ENCODE peak calls at places on chromosomes 6 and 20, in ten cellular contexts. One of them, this sample, is unnamed.

GRCh38 chr6:89278956-89279355 is 36.1 kb downstream of the GABRR2 start:
- DNase-seq in thyroid gland: no peak
- DNase-seq in fibroblast of lung: no peak
- DNase-seq in mesendoderm: no peak
- DNase-seq in ascending aorta: no peak
- DNase-seq in H7: no peak
- DNase-seq in HCT116: no peak
- DNase-seq in Peyer's patch: no peak
- DNase-seq in ovary: no peak
- DNase-seq in psoas muscle: no peak
- DNase-seq in this sample: no peak

GRCh38 chr20:51001697-51002265 is 21.1 kb downstream of the KCNG1 start:
- DNase-seq in ascending aorta: no peak
- DNase-seq in HCT116: no peak
- DNase-seq in psoas muscle: no peak
- DNase-seq in H7: no peak
- DNase-seq in thyroid gland: no peak
- DNase-seq in mesendoderm: no peak
- DNase-seq in ovary: no peak
- DNase-seq in Peyer's patch: no peak
- DNase-seq in fibroblast of lung: no peak
- DNase-seq in this sample: no peak

GRCh38 chr6:156269751-156270369 is 507.3 kb upstream of the ARID1B start:
- DNase-seq in Peyer's patch: no peak
- DNase-seq in H7: no peak
- DNase-seq in fibroblast of lung: no peak
- DNase-seq in psoas muscle: no peak
- DNase-seq in HCT116: no peak
- DNase-seq in ascending aorta: no peak
- DNase-seq in ovary: no peak
- DNase-seq in mesendoderm: no peak
- DNase-seq in thyroid gland: no peak
- DNase-seq in this sample: no peak

GRCh38 chr6:137964876-137965275 is 97.8 kb downstream of the TNFAIP3 start:
- DNase-seq in mesendoderm: no peak
- DNase-seq in HCT116: no peak
- DNase-seq in psoas muscle: no peak
- DNase-seq in thyroid gland: no peak
- DNase-seq in Peyer's patch: no peak
- DNase-seq in fibroblast of lung: no peak
- DNase-seq in ascending aorta: no peak
- DNase-seq in ovary: no peak
- DNase-seq in H7: no peak
- DNase-seq in this sample: no peak

GRCh38 chr20:46485431-46485830 is 27.9 kb downstream of the ZNF334 start:
- DNase-seq in fibroblast of lung: no peak
- DNase-seq in H7: peak
- DNase-seq in thyroid gland: no peak
- DNase-seq in mesendoderm: peak
- DNase-seq in ovary: no peak
- DNase-seq in ascending aorta: no peak
- DNase-seq in HCT116: no peak
- DNase-seq in Peyer's patch: no peak
- DNase-seq in psoas muscle: no peak
- DNase-seq in this sample: no peak

GRCh38 chr20:2130062-2130591 is 28.5 kb downstream of the STK35 start:
- DNase-seq in H7: no peak
- DNase-seq in HCT116: no peak
- DNase-seq in psoas muscle: no peak
- DNase-seq in ovary: no peak
- DNase-seq in mesendoderm: no peak
- DNase-seq in ascending aorta: no peak
- DNase-seq in thyroid gland: no peak
- DNase-seq in Peyer's patch: no peak
- DNase-seq in fibroblast of lung: peak
- DNase-seq in this sample: no peak

GRCh38 chr6:28683945-28684538 is 158.4 kb downstream of the GPX5 start:
- DNase-seq in HCT116: peak
- DNase-seq in H7: peak
- DNase-seq in thyroid gland: peak
- DNase-seq in psoas muscle: no peak
- DNase-seq in Peyer's patch: no peak
- DNase-seq in fibroblast of lung: peak
- DNase-seq in ascending aorta: no peak
- DNase-seq in mesendoderm: peak
- DNase-seq in ovary: no peak
- DNase-seq in this sample: no peak

GRCh38 chr20:32378461-32378860 is 20.3 kb downstream of the ASXL1 start:
- DNase-seq in HCT116: no peak
- DNase-seq in ascending aorta: no peak
- DNase-seq in thyroid gland: no peak
- DNase-seq in Peyer's patch: no peak
- DNase-seq in mesendoderm: no peak
- DNase-seq in fibroblast of lung: no peak
- DNase-seq in psoas muscle: no peak
- DNase-seq in ovary: no peak
- DNase-seq in H7: no peak
- DNase-seq in this sample: no peak

GRCh38 chr20:45138451-45139300 is 14.4 kb upstream of the WFDC12 start:
- DNase-seq in psoas muscle: peak
- DNase-seq in ovary: no peak
- DNase-seq in HCT116: peak
- DNase-seq in H7: peak
- DNase-seq in thyroid gland: peak
- DNase-seq in Peyer's patch: peak
- DNase-seq in fibroblast of lung: no peak
- DNase-seq in ascending aorta: peak
- DNase-seq in mesendoderm: peak
- DNase-seq in this sample: no peak

GRCh38 chr6:4383910-4384637 is 248.7 kb upstream of the ECI2 start:
- DNase-seq in Peyer's patch: no peak
- DNase-seq in HCT116: no peak
- DNase-seq in psoas muscle: no peak
- DNase-seq in fibroblast of lung: no peak
- DNase-seq in thyroid gland: no peak
- DNase-seq in H7: no peak
- DNase-seq in ovary: no peak
- DNase-seq in ascending aorta: no peak
- DNase-seq in mesendoderm: no peak
- DNase-seq in this sample: no peak

GRCh38 chr6:40349566-40350192 is 237.5 kb downstream of the LRFN2 start:
- DNase-seq in psoas muscle: no peak
- DNase-seq in ovary: no peak
- DNase-seq in thyroid gland: no peak
- DNase-seq in HCT116: no peak
- DNase-seq in fibroblast of lung: no peak
- DNase-seq in Peyer's patch: peak
- DNase-seq in mesendoderm: no peak
- DNase-seq in ascending aorta: peak
- DNase-seq in H7: peak
- DNase-seq in this sample: no peak

GRCh38 chr6:63883597-63883996 is 248.0 kb downstream of the PHF3 start:
- DNase-seq in fibroblast of lung: no peak
- DNase-seq in mesendoderm: no peak
- DNase-seq in thyroid gland: no peak
- DNase-seq in Peyer's patch: no peak
- DNase-seq in ascending aorta: no peak
- DNase-seq in ovary: no peak
- DNase-seq in HCT116: no peak
- DNase-seq in psoas muscle: no peak
- DNase-seq in H7: no peak
- DNase-seq in this sample: no peak

GRCh38 chr20:45104786-45105185 is 3.9 kb upstream of the KCNS1 start:
- DNase-seq in ascending aorta: no peak
- DNase-seq in psoas muscle: no peak
- DNase-seq in H7: no peak
- DNase-seq in thyroid gland: no peak
- DNase-seq in fibroblast of lung: peak
- DNase-seq in Peyer's patch: no peak
- DNase-seq in ovary: no peak
- DNase-seq in HCT116: no peak
- DNase-seq in mesendoderm: no peak
- DNase-seq in this sample: no peak

GRCh38 chr6:133796235-133796634 is 92.7 kb upstream of the TCF21 start:
- DNase-seq in thyroid gland: no peak
- DNase-seq in fibroblast of lung: no peak
- DNase-seq in H7: no peak
- DNase-seq in ovary: no peak
- DNase-seq in ascending aorta: no peak
- DNase-seq in mesendoderm: no peak
- DNase-seq in psoas muscle: no peak
- DNase-seq in HCT116: no peak
- DNase-seq in Peyer's patch: no peak
- DNase-seq in this sample: no peak

DNA sequence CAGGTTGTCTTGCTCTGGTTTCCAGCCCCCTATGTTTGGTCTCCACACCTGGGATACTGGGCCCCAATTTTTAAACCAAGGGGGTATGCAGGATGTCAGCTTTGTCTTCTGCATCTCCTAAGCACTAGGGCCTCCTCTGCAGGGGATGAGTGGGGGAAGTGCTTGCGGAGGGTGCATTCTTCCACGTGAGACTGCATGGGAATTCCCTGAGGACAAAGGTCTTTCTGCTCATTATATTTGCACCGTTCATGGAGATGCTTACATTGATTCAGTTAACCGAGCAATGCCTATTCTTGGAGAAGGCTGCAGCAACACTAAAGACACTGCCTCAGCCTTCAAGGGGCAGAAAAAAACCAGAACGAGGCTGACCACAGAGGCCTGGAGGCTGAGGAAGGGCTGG is 45.4 kb downstream of the RAB44 start:
- DNase-seq in fibroblast of lung: no peak
- DNase-seq in H7: no peak
- DNase-seq in mesendoderm: no peak
- DNase-seq in ovary: no peak
- DNase-seq in psoas muscle: no peak
- DNase-seq in ascending aorta: no peak
- DNase-seq in thyroid gland: no peak
- DNase-seq in Peyer's patch: no peak
- DNase-seq in HCT116: no peak
- DNase-seq in this sample: no peak
- H3K4me3 ChIP-seq in fibroblast of lung: no peak
- H3K4me3 ChIP-seq in H7: no peak
- H3K4me3 ChIP-seq in mesendoderm: no peak
- H3K4me3 ChIP-seq in ovary: no peak
- H3K4me3 ChIP-seq in psoas muscle: no peak
- H3K4me3 ChIP-seq in ascending aorta: no peak
- H3K4me3 ChIP-seq in thyroid gland: no peak
- H3K4me3 ChIP-seq in Peyer's patch: no peak
- H3K4me3 ChIP-seq in HCT116: no peak
- H3K4me3 ChIP-seq in this sample: no peak

DNA sequence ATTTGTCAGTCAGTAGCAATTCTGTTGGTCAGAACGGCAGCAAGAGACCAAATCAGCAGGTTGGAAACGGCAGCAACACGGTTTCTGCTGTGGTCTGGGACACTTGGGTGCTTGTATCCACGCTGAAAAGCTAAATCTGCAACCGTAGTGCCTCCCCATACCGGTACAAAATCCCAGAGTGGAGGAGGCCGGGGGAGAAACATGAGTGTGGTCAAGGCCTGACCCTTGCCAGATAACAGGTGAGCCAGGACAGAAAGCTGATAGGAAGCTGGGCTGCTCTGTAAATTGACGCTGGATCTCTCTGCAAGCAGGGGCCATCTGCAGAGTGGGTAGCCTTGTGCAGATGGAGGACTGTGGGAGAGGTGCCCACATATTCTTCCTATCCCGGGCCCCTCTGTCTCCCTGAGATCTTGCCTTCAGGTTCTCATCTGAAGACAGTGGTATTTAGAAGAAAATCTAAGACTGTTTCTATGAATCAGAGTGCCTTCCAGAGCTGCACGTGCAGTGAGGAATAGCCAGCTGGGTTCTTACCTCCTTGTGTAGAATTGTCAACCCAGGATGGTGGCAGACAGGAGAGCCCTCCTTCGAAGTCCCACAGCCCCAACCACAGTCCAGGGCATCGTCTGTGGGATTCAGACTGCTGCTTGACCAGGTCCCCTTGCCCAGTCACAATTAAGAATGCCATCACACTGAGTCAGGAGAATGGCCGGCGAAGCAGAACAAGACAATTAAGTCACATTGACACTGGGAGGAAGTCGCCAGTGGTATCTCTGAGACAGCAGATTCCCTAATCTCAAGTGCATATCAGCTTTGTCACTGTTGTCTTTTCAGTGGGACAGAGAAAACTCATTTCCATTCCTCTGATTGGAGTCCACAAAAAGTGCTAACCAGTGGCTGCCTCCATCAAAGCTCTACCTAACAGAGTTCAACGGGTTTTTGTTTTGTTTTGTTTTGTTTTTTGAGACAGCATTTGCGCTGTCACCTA is 100.0 kb upstream of the RIPOR2 start:
- DNase-seq in thyroid gland: no peak
- DNase-seq in psoas muscle: no peak
- DNase-seq in ascending aorta: no peak
- DNase-seq in mesendoderm: peak
- DNase-seq in H7: no peak
- DNase-seq in ovary: no peak
- DNase-seq in HCT116: no peak
- DNase-seq in Peyer's patch: no peak
- DNase-seq in fibroblast of lung: peak
- DNase-seq in this sample: no peak
- H3K4me3 ChIP-seq in thyroid gland: no peak
- H3K4me3 ChIP-seq in psoas muscle: no peak
- H3K4me3 ChIP-seq in ascending aorta: no peak
- H3K4me3 ChIP-seq in mesendoderm: no peak
- H3K4me3 ChIP-seq in H7: no peak
- H3K4me3 ChIP-seq in ovary: no peak
- H3K4me3 ChIP-seq in HCT116: no peak
- H3K4me3 ChIP-seq in Peyer's patch: peak
- H3K4me3 ChIP-seq in fibroblast of lung: no peak
- H3K4me3 ChIP-seq in this sample: no peak

DNA sequence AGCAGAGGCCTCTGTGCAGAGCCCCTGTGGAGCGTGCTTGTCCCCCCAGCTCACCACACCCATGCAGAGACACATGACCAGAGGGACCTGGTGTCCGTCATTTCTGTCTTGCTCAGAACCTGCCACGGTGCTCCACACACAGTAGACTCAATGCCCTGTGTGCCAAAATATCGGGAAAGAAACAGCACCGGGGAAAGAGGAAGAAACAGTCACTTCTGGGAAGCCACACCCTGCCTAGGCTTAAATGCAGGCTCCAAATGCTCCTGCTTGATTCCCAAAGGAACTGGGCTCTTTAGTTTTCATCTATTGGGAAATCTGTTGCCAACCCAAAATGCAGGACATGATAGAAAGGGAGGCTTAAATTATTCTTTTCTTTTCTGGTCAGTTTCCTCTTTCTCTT is 503.9 kb downstream of the CD83 start:
- DNase-seq in psoas muscle: no peak
- DNase-seq in thyroid gland: no peak
- DNase-seq in H7: no peak
- DNase-seq in fibroblast of lung: no peak
- DNase-seq in HCT116: no peak
- DNase-seq in mesendoderm: no peak
- DNase-seq in ovary: no peak
- DNase-seq in ascending aorta: no peak
- DNase-seq in Peyer's patch: no peak
- DNase-seq in this sample: no peak
- H3K4me3 ChIP-seq in psoas muscle: no peak
- H3K4me3 ChIP-seq in thyroid gland: no peak
- H3K4me3 ChIP-seq in H7: no peak
- H3K4me3 ChIP-seq in fibroblast of lung: no peak
- H3K4me3 ChIP-seq in HCT116: no peak
- H3K4me3 ChIP-seq in mesendoderm: no peak
- H3K4me3 ChIP-seq in ovary: no peak
- H3K4me3 ChIP-seq in ascending aorta: no peak
- H3K4me3 ChIP-seq in Peyer's patch: no peak
- H3K4me3 ChIP-seq in this sample: no peak

GRCh38 chr6:54017877-54018276 is 93.4 kb upstream of the MLIP start:
- DNase-seq in psoas muscle: no peak
- DNase-seq in HCT116: no peak
- DNase-seq in ovary: no peak
- DNase-seq in Peyer's patch: no peak
- DNase-seq in fibroblast of lung: no peak
- DNase-seq in H7: no peak
- DNase-seq in mesendoderm: no peak
- DNase-seq in thyroid gland: no peak
- DNase-seq in ascending aorta: no peak
- DNase-seq in this sample: no peak
- H3K4me3 ChIP-seq in psoas muscle: peak
- H3K4me3 ChIP-seq in HCT116: no peak
- H3K4me3 ChIP-seq in ovary: no peak
- H3K4me3 ChIP-seq in Peyer's patch: no peak
- H3K4me3 ChIP-seq in fibroblast of lung: no peak
- H3K4me3 ChIP-seq in H7: no peak
- H3K4me3 ChIP-seq in mesendoderm: no peak
- H3K4me3 ChIP-seq in thyroid gland: no peak
- H3K4me3 ChIP-seq in ascending aorta: no peak
- H3K4me3 ChIP-seq in this sample: peak

This sample was measured in gastrocnemius medialis.